ENCODE peak calls at places on chromosomes 13 and 19, in five cellular contexts. O, U, P, B and R are unnamed samples.
A peak's percentile ranks its signal among the peaks of the same experiment; 100 is the strongest.

GRCh38 chr19:41192574-41193419 is at the start of gene CYP2S1:
- DNase-seq in O (peak; percentile 63), U (no peak), P (no peak), B (no peak), R (no peak)

GRCh38 chr19:48443262-48443661 is 2.5 kb upstream of the GRWD1 start:
- DNase-seq in O (peak; percentile 58), U (no peak), P (no peak), B (no peak), R (no peak)

GRCh38 chr13:23468811-23469210 is 35.3 kb upstream of the SACS start:
- DNase-seq in O (no peak), U (no peak), P (no peak), B (no peak), R (no peak)

GRCh38 chr19:31960474-31960873 is 384.9 kb upstream of the ZNF507 start:
- DNase-seq in O (no peak), U (no peak), P (no peak), B (no peak), R (no peak)

GRCh38 chr19:20482721-20483120 is 82.9 kb downstream of the ZNF737 start:
- DNase-seq in O (peak; percentile 42), U (no peak), P (no peak), B (no peak), R (no peak)

GRCh38 chr19:49340069-49340864 is 5.1 kb downstream of the CD37 start:
- DNase-seq in O (peak; percentile 75), U (peak; percentile 74), P (peak; percentile 69), B (peak; percentile 95), R (peak; percentile 69)

GRCh38 chr19:47226426-47227346 is 4.3 kb downstream of the BBC3 start:
- DNase-seq in O (peak; percentile 93), U (peak; percentile 75), P (peak; percentile 77), B (peak; percentile 61), R (no peak)

GRCh38 chr13:93875527-93875926 is 604.0 kb downstream of the DCT start:
- DNase-seq in O (no peak), U (no peak), P (no peak), B (no peak), R (no peak)

GRCh38 chr19:33665776-33666175 is 44.0 kb downstream of the CHST8 start:
- DNase-seq in O (no peak), U (no peak), P (no peak), B (no peak), R (no peak)

GRCh38 chr13:113534236-113534860 is 43.8 kb upstream of the DCUN1D2 start:
- DNase-seq in O (peak; percentile 12), U (no peak), P (peak; percentile 27), B (no peak), R (no peak)

GRCh38 chr13:98325724-98326123 is 148.7 kb upstream of the RNF113B start:
- DNase-seq in O (no peak), U (no peak), P (no peak), B (no peak), R (no peak)

GRCh38 chr19:21463449-21464105 is 41.8 kb upstream of the ZNF429 start:
- DNase-seq in O (peak; percentile 63), U (peak; percentile 68), P (no peak), B (peak; percentile 68), R (no peak)

GRCh38 chr19:42079886-42080763 is 4.2 kb downstream of the ZNF574 start:
- DNase-seq in O (no peak), U (no peak), P (no peak), B (no peak), R (no peak)

GRCh38 chr19:29201849-29202248 is 11.1 kb downstream of the UQCRFS1 start:
- DNase-seq in O (no peak), U (no peak), P (no peak), B (no peak), R (no peak)

GRCh38 chr13:34886476-34886875 is 55.6 kb upstream of the NBEA start:
- DNase-seq in O (no peak), U (no peak), P (no peak), B (no peak), R (no peak)

GRCh38 chr13:22758245-22758644 is 422.5 kb upstream of the SGCG start:
- DNase-seq in O (no peak), U (no peak), P (no peak), B (no peak), R (no peak)

GRCh38 chr19:36060430-36060829 is 5.7 kb downstream of the WDR62 start:
- DNase-seq in O (no peak), U (no peak), P (no peak), B (no peak), R (no peak)

GRCh38 chr13:101265934-101266333 is 150.4 kb downstream of the NALCN start:
- DNase-seq in O (no peak), U (no peak), P (no peak), B (no peak), R (no peak)

GRCh38 chr19:46357846-46358583 is 11.1 kb downstream of the PPP5C start:
- DNase-seq in O (no peak), U (no peak), P (no peak), B (no peak), R (no peak)

GRCh38 chr13:58843567-58843966 is 1212.0 kb downstream of the PCDH17 start:
- DNase-seq in O (no peak), U (no peak), P (no peak), B (no peak), R (no peak)

GRCh38 chr13:27374650-27375049 is 49.8 kb upstream of the GTF3A start:
- DNase-seq in O (peak; percentile 58), U (peak; percentile 50), P (no peak), B (peak; percentile 82), R (no peak)

DNA sequence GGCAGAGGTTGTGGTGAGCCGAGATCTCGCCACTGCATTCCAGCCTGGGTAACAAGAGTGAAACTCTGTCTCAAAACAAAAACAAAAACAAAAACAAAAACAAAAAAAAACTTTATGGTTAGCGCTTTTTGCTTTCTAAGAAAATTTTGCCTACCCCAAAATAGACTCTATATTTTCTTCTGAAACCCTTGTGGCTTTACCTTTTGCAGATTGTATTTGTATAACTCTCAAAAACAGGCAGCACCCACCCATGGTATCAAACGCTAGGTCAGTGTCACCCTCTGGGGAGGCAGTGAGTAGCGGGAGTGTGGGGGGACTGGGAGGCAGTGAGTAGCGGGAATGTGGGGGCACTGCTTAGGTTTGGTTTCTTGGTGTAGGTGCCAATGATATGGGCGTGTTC is 7.5 kb upstream of the SLC39A3 start:
- DNase-seq in O (no peak), U (no peak), P (no peak), B (no peak), R (no peak)
- TF ChIP-seq CTCF in O (no peak), U (no peak), P (no peak), B (no peak), R (no peak)

GRCh38 chr19:4971424-4971793 is 2.5 kb downstream of the KDM4B start:
- DNase-seq in O (no peak), U (no peak), P (no peak), B (peak; percentile 35), R (no peak)

GRCh38 chr19:4969292-4969771 is 419 bp downstream of the KDM4B start:
- DNase-seq in O (no peak), U (no peak), P (no peak), B (no peak), R (no peak)

GRCh38 chr19:4969772-4970531 is 1.0 kb downstream of the KDM4B start:
- DNase-seq in O (no peak), U (no peak), P (no peak), B (no peak), R (no peak)

GRCh38 chr19:4971816-4972495 is 3.0 kb downstream of the KDM4B start:
- DNase-seq in O (no peak), U (no peak), P (no peak), B (no peak), R (no peak)

GRCh38 chr19:4970558-4971423 is 1.9 kb downstream of the KDM4B start:
- DNase-seq in O (no peak), U (no peak), P (no peak), B (peak; percentile 41), R (no peak)
- TF ChIP-seq CTCF in O (no peak), U (no peak), P (no peak), B (no peak), R (no peak)

GRCh38 chr19:18521692-18522123 is at the start of gene ELL:
- DNase-seq in O (no peak), U (no peak), P (no peak), B (no peak), R (no peak)
- TF ChIP-seq CTCF in O (no peak), U (peak; percentile 38), P (no peak), B (no peak), R (peak; percentile 43)

GRCh38 chr19:6393074-6393981 is at the start of gene GTF2F1:
- DNase-seq in O (peak; percentile 96), U (peak; percentile 99), P (peak; percentile 87), B (peak; percentile 87), R (peak; percentile 97)
- TF ChIP-seq CTCF in O (peak; percentile 21), U (peak; percentile 12), P (no peak), B (no peak), R (peak; percentile 34)